ENCODE peak calls at places on chromosomes 7 and 10, in ten cellular contexts. One of them, this sample, is unnamed.

GRCh38 chr7:874036-874749 is 2.2 kb upstream of the GET4 start:
- DNase-seq in astrocyte of the spinal cord: no peak
- DNase-seq in Calu3: no peak
- DNase-seq in adrenal gland: no peak
- DNase-seq in fibroblast of lung: no peak
- DNase-seq in foreskin fibroblast: no peak
- DNase-seq in psoas muscle: no peak
- DNase-seq in AG10803: no peak
- DNase-seq in glutamatergic neuron: no peak
- DNase-seq in H9: no peak
- DNase-seq in this sample: no peak

GRCh38 chr10:124005091-124005490 is 88.3 kb downstream of the CHST15 start:
- DNase-seq in AG10803: no peak
- DNase-seq in foreskin fibroblast: no peak
- DNase-seq in H9: no peak
- DNase-seq in Calu3: no peak
- DNase-seq in glutamatergic neuron: peak
- DNase-seq in adrenal gland: no peak
- DNase-seq in astrocyte of the spinal cord: no peak
- DNase-seq in psoas muscle: no peak
- DNase-seq in fibroblast of lung: no peak
- DNase-seq in this sample: no peak

GRCh38 chr7:22016547-22016946 is 70.8 kb upstream of the CDCA7L start:
- DNase-seq in adrenal gland: no peak
- DNase-seq in glutamatergic neuron: peak
- DNase-seq in foreskin fibroblast: no peak
- DNase-seq in psoas muscle: no peak
- DNase-seq in AG10803: no peak
- DNase-seq in astrocyte of the spinal cord: no peak
- DNase-seq in H9: no peak
- DNase-seq in Calu3: no peak
- DNase-seq in fibroblast of lung: no peak
- DNase-seq in this sample: no peak

GRCh38 chr7:45980181-45980905 is 59.3 kb upstream of the IGFBP3 start:
- DNase-seq in foreskin fibroblast: peak
- DNase-seq in adrenal gland: no peak
- DNase-seq in AG10803: peak
- DNase-seq in glutamatergic neuron: no peak
- DNase-seq in H9: no peak
- DNase-seq in fibroblast of lung: peak
- DNase-seq in Calu3: no peak
- DNase-seq in astrocyte of the spinal cord: peak
- DNase-seq in psoas muscle: no peak
- DNase-seq in this sample: no peak

GRCh38 chr7:111162692-111163091 is 71.8 kb downstream of the LRRN3 start:
- DNase-seq in H9: no peak
- DNase-seq in adrenal gland: no peak
- DNase-seq in psoas muscle: no peak
- DNase-seq in glutamatergic neuron: no peak
- DNase-seq in Calu3: no peak
- DNase-seq in foreskin fibroblast: no peak
- DNase-seq in astrocyte of the spinal cord: no peak
- DNase-seq in AG10803: no peak
- DNase-seq in fibroblast of lung: peak
- DNase-seq in this sample: no peak

GRCh38 chr10:62527019-62527827 is 153.1 kb downstream of the ZNF365 start:
- DNase-seq in glutamatergic neuron: no peak
- DNase-seq in astrocyte of the spinal cord: no peak
- DNase-seq in AG10803: no peak
- DNase-seq in foreskin fibroblast: no peak
- DNase-seq in H9: no peak
- DNase-seq in psoas muscle: no peak
- DNase-seq in adrenal gland: no peak
- DNase-seq in Calu3: no peak
- DNase-seq in fibroblast of lung: no peak
- DNase-seq in this sample: no peak

GRCh38 chr10:67385566-67385965 is 310.4 kb downstream of the CTNNA3 start:
- DNase-seq in AG10803: no peak
- DNase-seq in fibroblast of lung: no peak
- DNase-seq in adrenal gland: no peak
- DNase-seq in H9: no peak
- DNase-seq in Calu3: no peak
- DNase-seq in glutamatergic neuron: no peak
- DNase-seq in foreskin fibroblast: no peak
- DNase-seq in astrocyte of the spinal cord: no peak
- DNase-seq in psoas muscle: no peak
- DNase-seq in this sample: no peak

GRCh38 chr10:101686133-101686925 is 8.6 kb downstream of the FBXW4 start:
- DNase-seq in psoas muscle: no peak
- DNase-seq in glutamatergic neuron: no peak
- DNase-seq in H9: no peak
- DNase-seq in fibroblast of lung: peak
- DNase-seq in Calu3: no peak
- DNase-seq in astrocyte of the spinal cord: peak
- DNase-seq in foreskin fibroblast: no peak
- DNase-seq in adrenal gland: no peak
- DNase-seq in AG10803: no peak
- DNase-seq in this sample: no peak

DNA sequence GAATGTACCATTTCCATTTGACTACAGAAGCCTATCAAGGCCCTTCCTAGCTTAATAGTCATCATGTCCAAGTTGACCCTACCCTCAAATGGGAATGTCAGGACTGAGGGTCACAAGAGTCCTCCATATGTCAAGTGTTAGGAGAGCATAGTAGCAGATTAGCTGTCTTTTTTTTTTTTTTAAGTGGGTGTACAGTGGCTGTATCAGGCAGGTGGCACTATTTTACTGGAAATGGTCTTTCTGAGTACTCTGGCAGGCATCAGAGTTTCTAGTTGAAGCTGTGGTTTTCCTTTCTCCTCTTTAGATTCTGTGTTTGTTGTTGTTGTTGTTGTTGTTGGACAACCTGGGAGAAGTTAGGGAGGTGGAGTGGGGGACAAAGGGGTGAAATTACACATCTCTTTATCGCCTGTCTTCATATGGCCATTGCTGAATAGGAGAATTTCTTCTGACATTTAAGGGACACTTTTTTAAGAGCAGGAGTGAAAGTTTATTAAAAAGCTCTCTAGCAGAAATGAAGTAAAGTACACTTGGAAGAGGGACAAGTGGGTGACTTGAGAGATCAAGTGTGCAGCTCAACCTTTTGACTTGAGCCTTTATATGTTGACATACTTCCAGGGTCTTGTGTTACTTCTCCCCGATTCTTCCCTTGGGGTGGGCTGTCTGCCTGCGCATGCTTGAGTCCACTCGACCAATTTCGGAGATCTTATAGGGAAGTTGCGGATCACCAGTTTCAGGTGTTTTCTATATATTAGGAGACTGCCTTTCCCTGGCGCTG is 104.1 kb upstream of the FOXP2 start:
- DNase-seq in psoas muscle: no peak
- DNase-seq in adrenal gland: no peak
- DNase-seq in foreskin fibroblast: no peak
- DNase-seq in Calu3: no peak
- DNase-seq in glutamatergic neuron: no peak
- DNase-seq in H9: no peak
- DNase-seq in fibroblast of lung: no peak
- DNase-seq in AG10803: peak
- DNase-seq in astrocyte of the spinal cord: no peak
- DNase-seq in this sample: no peak
- TF ChIP-seq CTCF in psoas muscle: peak
- TF ChIP-seq CTCF in adrenal gland: peak
- TF ChIP-seq CTCF in foreskin fibroblast: no peak
- TF ChIP-seq CTCF in Calu3: no peak
- TF ChIP-seq CTCF in glutamatergic neuron: no peak
- TF ChIP-seq CTCF in H9: no peak
- TF ChIP-seq CTCF in fibroblast of lung: peak
- TF ChIP-seq CTCF in AG10803: peak
- TF ChIP-seq CTCF in astrocyte of the spinal cord: peak
- TF ChIP-seq CTCF in this sample: no peak

DNA sequence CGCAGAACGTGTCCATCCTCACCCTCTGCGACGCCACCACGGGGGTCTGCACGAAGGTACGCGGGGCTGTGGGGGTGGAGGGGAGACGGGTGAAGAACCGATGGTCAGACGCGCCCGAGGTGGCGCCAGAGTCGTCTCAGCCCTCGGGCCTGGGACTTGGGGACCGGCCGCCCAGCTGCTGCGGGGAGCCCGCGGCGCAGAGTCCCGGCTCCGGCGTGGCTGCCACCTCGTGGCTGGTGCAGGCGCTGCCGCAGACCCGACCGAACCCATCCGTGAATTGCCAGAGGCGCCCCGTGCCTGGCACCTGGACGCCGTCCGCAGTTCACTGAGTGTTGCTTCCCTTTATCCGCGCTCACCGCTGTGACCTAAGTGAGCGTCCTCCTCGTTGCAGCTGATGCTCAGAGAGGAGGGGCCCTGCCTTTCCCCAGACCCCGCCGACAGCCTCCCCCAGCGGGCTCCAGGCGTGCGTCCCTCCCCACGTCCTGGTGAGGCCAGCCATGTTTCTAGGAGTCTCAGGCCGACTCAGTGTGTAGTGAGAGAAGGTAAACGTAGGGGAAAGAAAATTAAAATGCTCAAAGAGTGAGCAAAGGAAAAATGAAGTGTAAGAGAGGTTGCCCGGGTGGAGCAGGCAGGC is 208.7 kb downstream of the PAXIP1 start:
- DNase-seq in AG10803: no peak
- DNase-seq in glutamatergic neuron: no peak
- DNase-seq in astrocyte of the spinal cord: no peak
- DNase-seq in H9: peak
- DNase-seq in psoas muscle: no peak
- DNase-seq in foreskin fibroblast: no peak
- DNase-seq in Calu3: no peak
- DNase-seq in fibroblast of lung: no peak
- DNase-seq in adrenal gland: peak
- DNase-seq in this sample: no peak
- TF ChIP-seq CTCF in AG10803: no peak
- TF ChIP-seq CTCF in glutamatergic neuron: no peak
- TF ChIP-seq CTCF in astrocyte of the spinal cord: no peak
- TF ChIP-seq CTCF in H9: peak
- TF ChIP-seq CTCF in psoas muscle: no peak
- TF ChIP-seq CTCF in foreskin fibroblast: no peak
- TF ChIP-seq CTCF in Calu3: no peak
- TF ChIP-seq CTCF in fibroblast of lung: no peak
- TF ChIP-seq CTCF in adrenal gland: no peak
- TF ChIP-seq CTCF in this sample: peak

GRCh38 chr7:12683678-12684077 is 3.8 kb upstream of the ARL4A start:
- DNase-seq in AG10803: peak
- DNase-seq in Calu3: no peak
- DNase-seq in foreskin fibroblast: peak
- DNase-seq in glutamatergic neuron: no peak
- DNase-seq in adrenal gland: no peak
- DNase-seq in astrocyte of the spinal cord: peak
- DNase-seq in H9: no peak
- DNase-seq in fibroblast of lung: no peak
- DNase-seq in psoas muscle: no peak
- DNase-seq in this sample: no peak
- TF ChIP-seq CTCF in AG10803: peak
- TF ChIP-seq CTCF in Calu3: no peak
- TF ChIP-seq CTCF in foreskin fibroblast: no peak
- TF ChIP-seq CTCF in glutamatergic neuron: no peak
- TF ChIP-seq CTCF in adrenal gland: peak
- TF ChIP-seq CTCF in astrocyte of the spinal cord: peak
- TF ChIP-seq CTCF in H9: peak
- TF ChIP-seq CTCF in fibroblast of lung: peak
- TF ChIP-seq CTCF in psoas muscle: no peak
- TF ChIP-seq CTCF in this sample: peak

GRCh38 chr7:75915416-75916156 is 631 bp downstream of the POR start:
- DNase-seq in foreskin fibroblast: peak
- DNase-seq in AG10803: peak
- DNase-seq in H9: no peak
- DNase-seq in astrocyte of the spinal cord: no peak
- DNase-seq in psoas muscle: peak
- DNase-seq in glutamatergic neuron: no peak
- DNase-seq in Calu3: no peak
- DNase-seq in adrenal gland: peak
- DNase-seq in fibroblast of lung: peak
- DNase-seq in this sample: no peak

GRCh38 chr7:75913437-75913836 is 1.5 kb upstream of the POR start:
- DNase-seq in astrocyte of the spinal cord: no peak
- DNase-seq in foreskin fibroblast: no peak
- DNase-seq in Calu3: no peak
- DNase-seq in H9: no peak
- DNase-seq in AG10803: no peak
- DNase-seq in adrenal gland: no peak
- DNase-seq in psoas muscle: no peak
- DNase-seq in glutamatergic neuron: no peak
- DNase-seq in fibroblast of lung: no peak
- DNase-seq in this sample: no peak

GRCh38 chr7:75914169-75914654 is 743 bp upstream of the POR start:
- DNase-seq in adrenal gland: peak
- DNase-seq in astrocyte of the spinal cord: no peak
- DNase-seq in Calu3: no peak
- DNase-seq in psoas muscle: no peak
- DNase-seq in foreskin fibroblast: no peak
- DNase-seq in H9: peak
- DNase-seq in fibroblast of lung: no peak
- DNase-seq in AG10803: no peak
- DNase-seq in glutamatergic neuron: no peak
- DNase-seq in this sample: no peak

GRCh38 chr7:75916259-75916658 is 1.3 kb downstream of the POR start:
- DNase-seq in psoas muscle: no peak
- DNase-seq in foreskin fibroblast: no peak
- DNase-seq in fibroblast of lung: no peak
- DNase-seq in adrenal gland: no peak
- DNase-seq in astrocyte of the spinal cord: no peak
- DNase-seq in H9: no peak
- DNase-seq in glutamatergic neuron: no peak
- DNase-seq in AG10803: no peak
- DNase-seq in Calu3: no peak
- DNase-seq in this sample: no peak

DNA sequence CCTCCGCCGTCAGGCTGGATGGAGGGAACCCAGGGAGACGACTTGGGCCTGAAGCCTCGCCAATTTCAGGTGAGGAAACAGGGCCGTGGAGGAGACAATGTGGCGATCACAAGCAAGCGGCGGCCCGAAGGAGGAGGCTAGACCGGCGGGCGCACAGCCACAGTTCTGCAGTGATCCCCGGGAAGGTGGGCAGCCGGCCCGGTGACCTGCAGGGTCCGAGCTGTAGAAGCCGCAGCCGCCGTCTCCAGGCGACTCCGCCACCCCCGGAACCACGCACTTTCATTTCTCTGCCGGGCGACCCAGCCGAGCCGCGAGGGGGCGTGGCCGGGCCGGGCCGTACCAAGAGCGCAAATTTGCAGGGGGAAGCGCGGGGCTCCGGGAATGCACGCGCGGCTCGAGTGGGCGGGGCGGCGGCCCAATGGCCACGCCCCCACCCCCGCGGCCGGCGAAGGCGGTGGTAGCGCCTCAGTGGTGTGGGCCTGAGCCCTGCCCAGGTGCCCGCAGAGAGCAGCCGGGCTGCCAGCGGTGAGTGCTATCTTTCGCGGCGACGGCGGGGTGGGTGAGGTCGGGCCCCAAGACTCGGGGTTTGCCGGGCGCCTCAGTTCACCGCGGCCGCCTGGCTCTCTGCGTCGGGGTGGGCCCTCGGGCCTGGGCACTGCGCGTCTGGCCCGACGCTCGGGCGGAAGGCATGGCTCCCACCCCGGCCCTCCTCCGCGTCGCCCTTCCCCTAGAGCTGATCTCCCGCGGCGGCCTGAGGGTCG is at the start of gene POR:
- DNase-seq in glutamatergic neuron: peak
- DNase-seq in H9: peak
- DNase-seq in fibroblast of lung: peak
- DNase-seq in astrocyte of the spinal cord: peak
- DNase-seq in foreskin fibroblast: peak
- DNase-seq in Calu3: peak
- DNase-seq in adrenal gland: peak
- DNase-seq in AG10803: peak
- DNase-seq in psoas muscle: peak
- DNase-seq in this sample: peak
- TF ChIP-seq CTCF in glutamatergic neuron: no peak
- TF ChIP-seq CTCF in H9: no peak
- TF ChIP-seq CTCF in fibroblast of lung: no peak
- TF ChIP-seq CTCF in astrocyte of the spinal cord: no peak
- TF ChIP-seq CTCF in foreskin fibroblast: no peak
- TF ChIP-seq CTCF in Calu3: no peak
- TF ChIP-seq CTCF in adrenal gland: no peak
- TF ChIP-seq CTCF in AG10803: no peak
- TF ChIP-seq CTCF in psoas muscle: peak
- TF ChIP-seq CTCF in this sample: no peak

This sample was measured in type B pancreatic cell.